ENCODE peak calls at places on chromosomes 1 and 21, in six cellular contexts. One of them, this sample, is unnamed.

GRCh38 chr1:246039585-246039984 is 467.5 kb downstream of the SMYD3 start:
- DNase-seq in NCI-H345: no peak
- DNase-seq in endothelial cell: no peak
- DNase-seq in H4: no peak
- DNase-seq in Calu3: no peak
- DNase-seq in lower leg skin: no peak
- DNase-seq in this sample: no peak

GRCh38 chr1:61749574-61749973 is 7.3 kb downstream of the PATJ start:
- DNase-seq in lower leg skin: peak; percentile 3
- DNase-seq in NCI-H345: no peak
- DNase-seq in H4: no peak
- DNase-seq in Calu3: no peak
- DNase-seq in endothelial cell: no peak
- DNase-seq in this sample: no peak

GRCh38 chr21:39040494-39041110 is 142.6 kb downstream of the PSMG1 start:
- DNase-seq in NCI-H345: no peak
- DNase-seq in endothelial cell: no peak
- DNase-seq in lower leg skin: peak; percentile 49
- DNase-seq in H4: no peak
- DNase-seq in Calu3: no peak
- DNase-seq in this sample: peak; percentile 54

GRCh38 chr1:180286417-180286816 is 56.4 kb downstream of the LHX4 start:
- DNase-seq in Calu3: no peak
- DNase-seq in H4: no peak
- DNase-seq in lower leg skin: no peak
- DNase-seq in NCI-H345: no peak
- DNase-seq in endothelial cell: no peak
- DNase-seq in this sample: no peak

GRCh38 chr1:17437260-17438175 is 2.0 kb downstream of the RCC2 start:
- DNase-seq in lower leg skin: no peak
- DNase-seq in Calu3: peak; percentile 32
- DNase-seq in H4: no peak
- DNase-seq in endothelial cell: peak; percentile 45
- DNase-seq in NCI-H345: peak; percentile 74
- DNase-seq in this sample: no peak

GRCh38 chr1:6899141-6899540 is 113.9 kb downstream of the CAMTA1 start:
- DNase-seq in lower leg skin: no peak
- DNase-seq in endothelial cell: no peak
- DNase-seq in H4: no peak
- DNase-seq in NCI-H345: no peak
- DNase-seq in Calu3: no peak
- DNase-seq in this sample: no peak

GRCh38 chr1:67211589-67212563 is 45.6 kb downstream of the IL23R start:
- DNase-seq in H4: peak; percentile 27
- DNase-seq in Calu3: peak; percentile 50
- DNase-seq in lower leg skin: no peak
- DNase-seq in NCI-H345: peak; percentile 77
- DNase-seq in endothelial cell: peak; percentile 42
- DNase-seq in this sample: no peak

GRCh38 chr1:41322101-41322661 is 39.1 kb upstream of the FOXO6 start:
- DNase-seq in Calu3: no peak
- DNase-seq in H4: no peak
- DNase-seq in NCI-H345: no peak
- DNase-seq in lower leg skin: no peak
- DNase-seq in endothelial cell: no peak
- DNase-seq in this sample: no peak

GRCh38 chr1:19179597-19180271 is 30.3 kb downstream of the UBR4 start:
- DNase-seq in NCI-H345: no peak
- DNase-seq in Calu3: no peak
- DNase-seq in endothelial cell: peak; percentile 20
- DNase-seq in H4: peak; percentile 26
- DNase-seq in lower leg skin: no peak
- DNase-seq in this sample: no peak

GRCh38 chr1:216793303-216793702 is 70.1 kb upstream of the ESRRG start:
- DNase-seq in lower leg skin: no peak
- DNase-seq in Calu3: no peak
- DNase-seq in NCI-H345: no peak
- DNase-seq in H4: no peak
- DNase-seq in endothelial cell: no peak
- DNase-seq in this sample: no peak

GRCh38 chr1:1361233-1361981 is 3.1 kb upstream of the MXRA8 start:
- DNase-seq in H4: no peak
- DNase-seq in Calu3: no peak
- DNase-seq in NCI-H345: no peak
- DNase-seq in endothelial cell: no peak
- DNase-seq in lower leg skin: no peak
- DNase-seq in this sample: no peak

GRCh38 chr21:44408226-44408625 is 47.1 kb upstream of the LRRC3 start:
- DNase-seq in endothelial cell: no peak
- DNase-seq in lower leg skin: no peak
- DNase-seq in NCI-H345: no peak
- DNase-seq in Calu3: no peak
- DNase-seq in H4: no peak
- DNase-seq in this sample: peak; percentile 44

GRCh38 chr21:39094847-39095525 is 88.3 kb downstream of the PSMG1 start:
- DNase-seq in Calu3: no peak
- DNase-seq in NCI-H345: no peak
- DNase-seq in H4: peak; percentile 99
- DNase-seq in endothelial cell: no peak
- DNase-seq in lower leg skin: peak; percentile 81
- DNase-seq in this sample: no peak

GRCh38 chr1:3553166-3553939 is 58.0 kb downstream of the MEGF6 start:
- DNase-seq in NCI-H345: no peak
- DNase-seq in endothelial cell: no peak
- DNase-seq in Calu3: no peak
- DNase-seq in lower leg skin: no peak
- DNase-seq in H4: no peak
- DNase-seq in this sample: no peak

GRCh38 chr1:117162806-117163205 is 41.3 kb upstream of the TRIM45 start:
- DNase-seq in endothelial cell: no peak
- DNase-seq in lower leg skin: no peak
- DNase-seq in Calu3: no peak
- DNase-seq in H4: no peak
- DNase-seq in NCI-H345: no peak
- DNase-seq in this sample: no peak

GRCh38 chr1:7678491-7679158 is 92.5 kb upstream of the VAMP3 start:
- DNase-seq in endothelial cell: no peak
- DNase-seq in H4: no peak
- DNase-seq in Calu3: no peak
- DNase-seq in lower leg skin: no peak
- DNase-seq in NCI-H345: no peak
- DNase-seq in this sample: no peak

GRCh38 chr1:43978551-43979260 is at the start of gene B4GALT2:
- DNase-seq in H4: peak; percentile 25
- DNase-seq in NCI-H345: peak; percentile 57
- DNase-seq in lower leg skin: no peak
- DNase-seq in Calu3: peak; percentile 60
- DNase-seq in endothelial cell: peak; percentile 38
- DNase-seq in this sample: no peak

This sample was measured in ascending aorta.